ENCODE peak calls at places on chromosomes 3 and 15, in seven cellular contexts. One of them, this sample, is unnamed.

GRCh38 chr3:99504258-99504657 is 134.1 kb upstream of the COL8A1 start:
- DNase-seq in activated naive CD4-positive, alpha-beta T cell: no peak
- DNase-seq in NCI-H69: no peak
- DNase-seq in activated CD8-positive, alpha-beta memory T cell treated with anti-CD3 and anti-CD28 coated beads, Interleukin-2, amount 50 U/mL, for 48 hours: no peak
- DNase-seq in NCI-H446: no peak
- DNase-seq in IMR-90: peak
- DNase-seq in SHP77: peak
- DNase-seq in this sample: peak

GRCh38 chr15:83978588-83978987 is 257.0 kb upstream of the GOLGA6L4 start:
- DNase-seq in activated naive CD4-positive, alpha-beta T cell: no peak
- DNase-seq in NCI-H69: no peak
- DNase-seq in activated CD8-positive, alpha-beta memory T cell treated with anti-CD3 and anti-CD28 coated beads, Interleukin-2, amount 50 U/mL, for 48 hours: no peak
- DNase-seq in NCI-H446: no peak
- DNase-seq in IMR-90: no peak
- DNase-seq in SHP77: no peak
- DNase-seq in this sample: no peak

GRCh38 chr15:90364251-90364650 is 12.2 kb downstream of the ZNF774 start:
- DNase-seq in activated naive CD4-positive, alpha-beta T cell: no peak
- DNase-seq in NCI-H69: no peak
- DNase-seq in activated CD8-positive, alpha-beta memory T cell treated with anti-CD3 and anti-CD28 coated beads, Interleukin-2, amount 50 U/mL, for 48 hours: no peak
- DNase-seq in NCI-H446: no peak
- DNase-seq in IMR-90: peak
- DNase-seq in SHP77: no peak
- DNase-seq in this sample: peak

GRCh38 chr3:13099707-13100106 is 26.5 kb upstream of the IQSEC1 start:
- DNase-seq in activated naive CD4-positive, alpha-beta T cell: no peak
- DNase-seq in NCI-H69: no peak
- DNase-seq in activated CD8-positive, alpha-beta memory T cell treated with anti-CD3 and anti-CD28 coated beads, Interleukin-2, amount 50 U/mL, for 48 hours: no peak
- DNase-seq in NCI-H446: no peak
- DNase-seq in IMR-90: no peak
- DNase-seq in SHP77: no peak
- DNase-seq in this sample: no peak

GRCh38 chr3:60217156-60217911 is 1033.9 kb downstream of the FHIT start:
- DNase-seq in activated naive CD4-positive, alpha-beta T cell: no peak
- DNase-seq in NCI-H69: peak
- DNase-seq in activated CD8-positive, alpha-beta memory T cell treated with anti-CD3 and anti-CD28 coated beads, Interleukin-2, amount 50 U/mL, for 48 hours: no peak
- DNase-seq in NCI-H446: no peak
- DNase-seq in IMR-90: peak
- DNase-seq in SHP77: no peak
- DNase-seq in this sample: no peak

GRCh38 chr15:91521996-91522395 is 331.5 kb upstream of the SLCO3A1 start:
- DNase-seq in activated naive CD4-positive, alpha-beta T cell: no peak
- DNase-seq in NCI-H69: no peak
- DNase-seq in activated CD8-positive, alpha-beta memory T cell treated with anti-CD3 and anti-CD28 coated beads, Interleukin-2, amount 50 U/mL, for 48 hours: no peak
- DNase-seq in NCI-H446: no peak
- DNase-seq in IMR-90: peak
- DNase-seq in SHP77: no peak
- DNase-seq in this sample: no peak

GRCh38 chr3:57350271-57350670 is 57.8 kb upstream of the ASB14 start:
- DNase-seq in activated naive CD4-positive, alpha-beta T cell: no peak
- DNase-seq in NCI-H69: no peak
- DNase-seq in activated CD8-positive, alpha-beta memory T cell treated with anti-CD3 and anti-CD28 coated beads, Interleukin-2, amount 50 U/mL, for 48 hours: no peak
- DNase-seq in NCI-H446: no peak
- DNase-seq in IMR-90: no peak
- DNase-seq in SHP77: no peak
- DNase-seq in this sample: no peak

GRCh38 chr3:190533511-190534282 is 19.8 kb downstream of the IL1RAP start:
- DNase-seq in activated naive CD4-positive, alpha-beta T cell: no peak
- DNase-seq in NCI-H69: no peak
- DNase-seq in activated CD8-positive, alpha-beta memory T cell treated with anti-CD3 and anti-CD28 coated beads, Interleukin-2, amount 50 U/mL, for 48 hours: no peak
- DNase-seq in NCI-H446: no peak
- DNase-seq in IMR-90: peak
- DNase-seq in SHP77: no peak
- DNase-seq in this sample: peak

GRCh38 chr15:63003836-63004610 is 38.5 kb upstream of the TPM1 start:
- DNase-seq in activated naive CD4-positive, alpha-beta T cell: no peak
- DNase-seq in NCI-H69: no peak
- DNase-seq in activated CD8-positive, alpha-beta memory T cell treated with anti-CD3 and anti-CD28 coated beads, Interleukin-2, amount 50 U/mL, for 48 hours: no peak
- DNase-seq in NCI-H446: no peak
- DNase-seq in IMR-90: no peak
- DNase-seq in SHP77: no peak
- DNase-seq in this sample: no peak

GRCh38 chr3:66489577-66489976 is 11.2 kb downstream of the LRIG1 start:
- DNase-seq in activated naive CD4-positive, alpha-beta T cell: no peak
- DNase-seq in NCI-H69: no peak
- DNase-seq in activated CD8-positive, alpha-beta memory T cell treated with anti-CD3 and anti-CD28 coated beads, Interleukin-2, amount 50 U/mL, for 48 hours: no peak
- DNase-seq in NCI-H446: no peak
- DNase-seq in IMR-90: no peak
- DNase-seq in SHP77: no peak
- DNase-seq in this sample: no peak

GRCh38 chr3:46845397-46845859 is 17.8 kb downstream of the MYL3 start:
- DNase-seq in activated naive CD4-positive, alpha-beta T cell: no peak
- DNase-seq in NCI-H69: peak
- DNase-seq in activated CD8-positive, alpha-beta memory T cell treated with anti-CD3 and anti-CD28 coated beads, Interleukin-2, amount 50 U/mL, for 48 hours: no peak
- DNase-seq in NCI-H446: no peak
- DNase-seq in IMR-90: peak
- DNase-seq in SHP77: peak
- DNase-seq in this sample: peak

GRCh38 chr3:170469151-170470062 is 50.7 kb downstream of the CLDN11 start:
- DNase-seq in activated naive CD4-positive, alpha-beta T cell: no peak
- DNase-seq in NCI-H69: peak
- DNase-seq in activated CD8-positive, alpha-beta memory T cell treated with anti-CD3 and anti-CD28 coated beads, Interleukin-2, amount 50 U/mL, for 48 hours: no peak
- DNase-seq in NCI-H446: peak
- DNase-seq in IMR-90: peak
- DNase-seq in SHP77: no peak
- DNase-seq in this sample: peak

GRCh38 chr3:182165234-182165633 is 453.5 kb downstream of the SOX2 start:
- DNase-seq in activated naive CD4-positive, alpha-beta T cell: no peak
- DNase-seq in NCI-H69: no peak
- DNase-seq in activated CD8-positive, alpha-beta memory T cell treated with anti-CD3 and anti-CD28 coated beads, Interleukin-2, amount 50 U/mL, for 48 hours: no peak
- DNase-seq in NCI-H446: no peak
- DNase-seq in IMR-90: no peak
- DNase-seq in SHP77: no peak
- DNase-seq in this sample: peak

GRCh38 chr3:43870110-43870509 is 179.4 kb downstream of the ABHD5 start:
- DNase-seq in activated naive CD4-positive, alpha-beta T cell: no peak
- DNase-seq in NCI-H69: no peak
- DNase-seq in activated CD8-positive, alpha-beta memory T cell treated with anti-CD3 and anti-CD28 coated beads, Interleukin-2, amount 50 U/mL, for 48 hours: no peak
- DNase-seq in NCI-H446: no peak
- DNase-seq in IMR-90: peak
- DNase-seq in SHP77: no peak
- DNase-seq in this sample: peak

GRCh38 chr3:86990734-86991481 is at the start of gene VGLL3:
- DNase-seq in activated naive CD4-positive, alpha-beta T cell: no peak
- DNase-seq in NCI-H69: peak
- DNase-seq in activated CD8-positive, alpha-beta memory T cell treated with anti-CD3 and anti-CD28 coated beads, Interleukin-2, amount 50 U/mL, for 48 hours: peak
- DNase-seq in NCI-H446: no peak
- DNase-seq in IMR-90: peak
- DNase-seq in SHP77: peak
- DNase-seq in this sample: peak

GRCh38 chr3:10533731-10534011 is 28.3 kb upstream of the ATP2B2 start:
- DNase-seq in activated naive CD4-positive, alpha-beta T cell: no peak
- DNase-seq in NCI-H69: no peak
- DNase-seq in activated CD8-positive, alpha-beta memory T cell treated with anti-CD3 and anti-CD28 coated beads, Interleukin-2, amount 50 U/mL, for 48 hours: no peak
- DNase-seq in NCI-H446: no peak
- DNase-seq in IMR-90: no peak
- DNase-seq in SHP77: no peak
- DNase-seq in this sample: no peak

GRCh38 chr15:65767895-65768294 is 24.2 kb downstream of the DENND4A start:
- DNase-seq in activated naive CD4-positive, alpha-beta T cell: no peak
- DNase-seq in NCI-H69: no peak
- DNase-seq in activated CD8-positive, alpha-beta memory T cell treated with anti-CD3 and anti-CD28 coated beads, Interleukin-2, amount 50 U/mL, for 48 hours: no peak
- DNase-seq in NCI-H446: no peak
- DNase-seq in IMR-90: no peak
- DNase-seq in SHP77: no peak
- DNase-seq in this sample: no peak

GRCh38 chr3:97817965-97818364 is 3.8 kb upstream of the CRYBG3 start:
- DNase-seq in activated naive CD4-positive, alpha-beta T cell: no peak
- DNase-seq in NCI-H69: peak
- DNase-seq in activated CD8-positive, alpha-beta memory T cell treated with anti-CD3 and anti-CD28 coated beads, Interleukin-2, amount 50 U/mL, for 48 hours: no peak
- DNase-seq in NCI-H446: peak
- DNase-seq in IMR-90: no peak
- DNase-seq in SHP77: peak
- DNase-seq in this sample: no peak